ENCODE peak calls at places on chromosomes 6 and 20, in eight cellular contexts. One of them, this sample, is unnamed.

GRCh38 chr20:46004187-46004586 is 4.5 kb upstream of the MMP9 start:
- DNase-seq in adrenal gland: no peak
- DNase-seq in stimulated activated CD8-positive, alpha-beta memory T cell treated with anti-CD3 and anti-CD28 coated beads, Interleukin-2, amount 100 ng/mL, for 1 hour: no peak
- DNase-seq in activated naive CD4-positive, alpha-beta T cell treated with anti-CD3 and anti-CD28 coated beads, Interleukin-2, amount 10 ng/mL, durations not matched to agents 7 days and 5 days: no peak
- DNase-seq in astrocyte of the cerebellum: no peak
- DNase-seq in EL: no peak
- DNase-seq in A549: no peak
- DNase-seq in stimulated activated CD4-positive, alpha-beta T cell treated with anti-CD3 and anti-CD28 coated beads, Interleukin-1b, Interleukin-23, amount 100 ng/mL, for 24 hours: no peak
- DNase-seq in this sample: no peak

GRCh38 chr6:40413231-40413755 is 173.9 kb downstream of the LRFN2 start:
- DNase-seq in adrenal gland: no peak
- DNase-seq in stimulated activated CD8-positive, alpha-beta memory T cell treated with anti-CD3 and anti-CD28 coated beads, Interleukin-2, amount 100 ng/mL, for 1 hour: no peak
- DNase-seq in activated naive CD4-positive, alpha-beta T cell treated with anti-CD3 and anti-CD28 coated beads, Interleukin-2, amount 10 ng/mL, durations not matched to agents 7 days and 5 days: no peak
- DNase-seq in astrocyte of the cerebellum: no peak
- DNase-seq in EL: no peak
- DNase-seq in A549: no peak
- DNase-seq in stimulated activated CD4-positive, alpha-beta T cell treated with anti-CD3 and anti-CD28 coated beads, Interleukin-1b, Interleukin-23, amount 100 ng/mL, for 24 hours: no peak
- DNase-seq in this sample: no peak

GRCh38 chr20:36036688-36037087 is 68.3 kb downstream of the CNBD2 start:
- DNase-seq in adrenal gland: no peak
- DNase-seq in stimulated activated CD8-positive, alpha-beta memory T cell treated with anti-CD3 and anti-CD28 coated beads, Interleukin-2, amount 100 ng/mL, for 1 hour: no peak
- DNase-seq in activated naive CD4-positive, alpha-beta T cell treated with anti-CD3 and anti-CD28 coated beads, Interleukin-2, amount 10 ng/mL, durations not matched to agents 7 days and 5 days: no peak
- DNase-seq in astrocyte of the cerebellum: no peak
- DNase-seq in EL: no peak
- DNase-seq in A549: no peak
- DNase-seq in stimulated activated CD4-positive, alpha-beta T cell treated with anti-CD3 and anti-CD28 coated beads, Interleukin-1b, Interleukin-23, amount 100 ng/mL, for 24 hours: no peak
- DNase-seq in this sample: no peak

GRCh38 chr6:132614554-132614953 is 9.5 kb downstream of the TAAR2 start:
- DNase-seq in adrenal gland: no peak
- DNase-seq in stimulated activated CD8-positive, alpha-beta memory T cell treated with anti-CD3 and anti-CD28 coated beads, Interleukin-2, amount 100 ng/mL, for 1 hour: no peak
- DNase-seq in activated naive CD4-positive, alpha-beta T cell treated with anti-CD3 and anti-CD28 coated beads, Interleukin-2, amount 10 ng/mL, durations not matched to agents 7 days and 5 days: no peak
- DNase-seq in astrocyte of the cerebellum: no peak
- DNase-seq in EL: no peak
- DNase-seq in A549: no peak
- DNase-seq in stimulated activated CD4-positive, alpha-beta T cell treated with anti-CD3 and anti-CD28 coated beads, Interleukin-1b, Interleukin-23, amount 100 ng/mL, for 24 hours: no peak
- DNase-seq in this sample: no peak

GRCh38 chr6:168032383-168032760 is 34.9 kb downstream of the KIF25 start:
- DNase-seq in adrenal gland: no peak
- DNase-seq in stimulated activated CD8-positive, alpha-beta memory T cell treated with anti-CD3 and anti-CD28 coated beads, Interleukin-2, amount 100 ng/mL, for 1 hour: no peak
- DNase-seq in activated naive CD4-positive, alpha-beta T cell treated with anti-CD3 and anti-CD28 coated beads, Interleukin-2, amount 10 ng/mL, durations not matched to agents 7 days and 5 days: no peak
- DNase-seq in astrocyte of the cerebellum: peak; percentile 76
- DNase-seq in EL: peak; percentile 88
- DNase-seq in A549: no peak
- DNase-seq in stimulated activated CD4-positive, alpha-beta T cell treated with anti-CD3 and anti-CD28 coated beads, Interleukin-1b, Interleukin-23, amount 100 ng/mL, for 24 hours: no peak
- DNase-seq in this sample: peak; percentile 65

GRCh38 chr20:48098099-48098498 is 312.8 kb upstream of the SULF2 start:
- DNase-seq in adrenal gland: no peak
- DNase-seq in stimulated activated CD8-positive, alpha-beta memory T cell treated with anti-CD3 and anti-CD28 coated beads, Interleukin-2, amount 100 ng/mL, for 1 hour: no peak
- DNase-seq in activated naive CD4-positive, alpha-beta T cell treated with anti-CD3 and anti-CD28 coated beads, Interleukin-2, amount 10 ng/mL, durations not matched to agents 7 days and 5 days: no peak
- DNase-seq in astrocyte of the cerebellum: no peak
- DNase-seq in EL: no peak
- DNase-seq in A549: no peak
- DNase-seq in stimulated activated CD4-positive, alpha-beta T cell treated with anti-CD3 and anti-CD28 coated beads, Interleukin-1b, Interleukin-23, amount 100 ng/mL, for 24 hours: no peak
- DNase-seq in this sample: no peak

GRCh38 chr6:140462495-140463311 is 1088.3 kb upstream of the CITED2 start:
- DNase-seq in adrenal gland: no peak
- DNase-seq in stimulated activated CD8-positive, alpha-beta memory T cell treated with anti-CD3 and anti-CD28 coated beads, Interleukin-2, amount 100 ng/mL, for 1 hour: no peak
- DNase-seq in activated naive CD4-positive, alpha-beta T cell treated with anti-CD3 and anti-CD28 coated beads, Interleukin-2, amount 10 ng/mL, durations not matched to agents 7 days and 5 days: no peak
- DNase-seq in astrocyte of the cerebellum: no peak
- DNase-seq in EL: peak; percentile 86
- DNase-seq in A549: no peak
- DNase-seq in stimulated activated CD4-positive, alpha-beta T cell treated with anti-CD3 and anti-CD28 coated beads, Interleukin-1b, Interleukin-23, amount 100 ng/mL, for 24 hours: no peak
- DNase-seq in this sample: no peak

GRCh38 chr6:135191508-135192255 is 10.6 kb downstream of the MYB start:
- DNase-seq in adrenal gland: no peak
- DNase-seq in stimulated activated CD8-positive, alpha-beta memory T cell treated with anti-CD3 and anti-CD28 coated beads, Interleukin-2, amount 100 ng/mL, for 1 hour: no peak
- DNase-seq in activated naive CD4-positive, alpha-beta T cell treated with anti-CD3 and anti-CD28 coated beads, Interleukin-2, amount 10 ng/mL, durations not matched to agents 7 days and 5 days: no peak
- DNase-seq in astrocyte of the cerebellum: no peak
- DNase-seq in EL: no peak
- DNase-seq in A549: no peak
- DNase-seq in stimulated activated CD4-positive, alpha-beta T cell treated with anti-CD3 and anti-CD28 coated beads, Interleukin-1b, Interleukin-23, amount 100 ng/mL, for 24 hours: no peak
- DNase-seq in this sample: no peak

GRCh38 chr6:73309784-73310502 is 44.1 kb downstream of the DPPA5 start:
- DNase-seq in adrenal gland: peak; percentile 17
- DNase-seq in stimulated activated CD8-positive, alpha-beta memory T cell treated with anti-CD3 and anti-CD28 coated beads, Interleukin-2, amount 100 ng/mL, for 1 hour: peak; percentile 24
- DNase-seq in activated naive CD4-positive, alpha-beta T cell treated with anti-CD3 and anti-CD28 coated beads, Interleukin-2, amount 10 ng/mL, durations not matched to agents 7 days and 5 days: peak; percentile 66
- DNase-seq in astrocyte of the cerebellum: no peak
- DNase-seq in EL: peak; percentile 76
- DNase-seq in A549: peak; percentile 62
- DNase-seq in stimulated activated CD4-positive, alpha-beta T cell treated with anti-CD3 and anti-CD28 coated beads, Interleukin-1b, Interleukin-23, amount 100 ng/mL, for 24 hours: peak; percentile 45
- DNase-seq in this sample: peak; percentile 68

GRCh38 chr6:20416567-20417345 is 15.1 kb downstream of the E2F3 start:
- DNase-seq in adrenal gland: no peak
- DNase-seq in stimulated activated CD8-positive, alpha-beta memory T cell treated with anti-CD3 and anti-CD28 coated beads, Interleukin-2, amount 100 ng/mL, for 1 hour: no peak
- DNase-seq in activated naive CD4-positive, alpha-beta T cell treated with anti-CD3 and anti-CD28 coated beads, Interleukin-2, amount 10 ng/mL, durations not matched to agents 7 days and 5 days: no peak
- DNase-seq in astrocyte of the cerebellum: no peak
- DNase-seq in EL: no peak
- DNase-seq in A549: no peak
- DNase-seq in stimulated activated CD4-positive, alpha-beta T cell treated with anti-CD3 and anti-CD28 coated beads, Interleukin-1b, Interleukin-23, amount 100 ng/mL, for 24 hours: no peak
- DNase-seq in this sample: no peak

GRCh38 chr6:130394238-130394637 is 28.4 kb downstream of the TMEM200A start:
- DNase-seq in adrenal gland: no peak
- DNase-seq in stimulated activated CD8-positive, alpha-beta memory T cell treated with anti-CD3 and anti-CD28 coated beads, Interleukin-2, amount 100 ng/mL, for 1 hour: no peak
- DNase-seq in activated naive CD4-positive, alpha-beta T cell treated with anti-CD3 and anti-CD28 coated beads, Interleukin-2, amount 10 ng/mL, durations not matched to agents 7 days and 5 days: no peak
- DNase-seq in astrocyte of the cerebellum: no peak
- DNase-seq in EL: no peak
- DNase-seq in A549: no peak
- DNase-seq in stimulated activated CD4-positive, alpha-beta T cell treated with anti-CD3 and anti-CD28 coated beads, Interleukin-1b, Interleukin-23, amount 100 ng/mL, for 24 hours: no peak
- DNase-seq in this sample: no peak

GRCh38 chr6:105112577-105112976 is 67.2 kb downstream of the POPDC3 start:
- DNase-seq in adrenal gland: no peak
- DNase-seq in stimulated activated CD8-positive, alpha-beta memory T cell treated with anti-CD3 and anti-CD28 coated beads, Interleukin-2, amount 100 ng/mL, for 1 hour: no peak
- DNase-seq in activated naive CD4-positive, alpha-beta T cell treated with anti-CD3 and anti-CD28 coated beads, Interleukin-2, amount 10 ng/mL, durations not matched to agents 7 days and 5 days: no peak
- DNase-seq in astrocyte of the cerebellum: no peak
- DNase-seq in EL: no peak
- DNase-seq in A549: no peak
- DNase-seq in stimulated activated CD4-positive, alpha-beta T cell treated with anti-CD3 and anti-CD28 coated beads, Interleukin-1b, Interleukin-23, amount 100 ng/mL, for 24 hours: no peak
- DNase-seq in this sample: no peak

GRCh38 chr6:28648878-28649375 is 123.2 kb downstream of the GPX5 start:
- DNase-seq in adrenal gland: no peak
- DNase-seq in stimulated activated CD8-positive, alpha-beta memory T cell treated with anti-CD3 and anti-CD28 coated beads, Interleukin-2, amount 100 ng/mL, for 1 hour: no peak
- DNase-seq in activated naive CD4-positive, alpha-beta T cell treated with anti-CD3 and anti-CD28 coated beads, Interleukin-2, amount 10 ng/mL, durations not matched to agents 7 days and 5 days: no peak
- DNase-seq in astrocyte of the cerebellum: no peak
- DNase-seq in EL: peak; percentile 33
- DNase-seq in A549: peak; percentile 24
- DNase-seq in stimulated activated CD4-positive, alpha-beta T cell treated with anti-CD3 and anti-CD28 coated beads, Interleukin-1b, Interleukin-23, amount 100 ng/mL, for 24 hours: no peak
- DNase-seq in this sample: no peak

GRCh38 chr6:145904878-145905277 is 59.3 kb downstream of the SHPRH start:
- DNase-seq in adrenal gland: no peak
- DNase-seq in stimulated activated CD8-positive, alpha-beta memory T cell treated with anti-CD3 and anti-CD28 coated beads, Interleukin-2, amount 100 ng/mL, for 1 hour: no peak
- DNase-seq in activated naive CD4-positive, alpha-beta T cell treated with anti-CD3 and anti-CD28 coated beads, Interleukin-2, amount 10 ng/mL, durations not matched to agents 7 days and 5 days: no peak
- DNase-seq in astrocyte of the cerebellum: no peak
- DNase-seq in EL: no peak
- DNase-seq in A549: no peak
- DNase-seq in stimulated activated CD4-positive, alpha-beta T cell treated with anti-CD3 and anti-CD28 coated beads, Interleukin-1b, Interleukin-23, amount 100 ng/mL, for 24 hours: no peak
- DNase-seq in this sample: no peak

GRCh38 chr20:13745784-13746183 is 38.9 kb downstream of the ESF1 start:
- DNase-seq in adrenal gland: no peak
- DNase-seq in stimulated activated CD8-positive, alpha-beta memory T cell treated with anti-CD3 and anti-CD28 coated beads, Interleukin-2, amount 100 ng/mL, for 1 hour: no peak
- DNase-seq in activated naive CD4-positive, alpha-beta T cell treated with anti-CD3 and anti-CD28 coated beads, Interleukin-2, amount 10 ng/mL, durations not matched to agents 7 days and 5 days: no peak
- DNase-seq in astrocyte of the cerebellum: no peak
- DNase-seq in EL: no peak
- DNase-seq in A549: no peak
- DNase-seq in stimulated activated CD4-positive, alpha-beta T cell treated with anti-CD3 and anti-CD28 coated beads, Interleukin-1b, Interleukin-23, amount 100 ng/mL, for 24 hours: no peak
- DNase-seq in this sample: no peak

GRCh38 chr6:18997375-18997826 is 610.3 kb downstream of the RNF144B start:
- DNase-seq in adrenal gland: no peak
- DNase-seq in stimulated activated CD8-positive, alpha-beta memory T cell treated with anti-CD3 and anti-CD28 coated beads, Interleukin-2, amount 100 ng/mL, for 1 hour: no peak
- DNase-seq in activated naive CD4-positive, alpha-beta T cell treated with anti-CD3 and anti-CD28 coated beads, Interleukin-2, amount 10 ng/mL, durations not matched to agents 7 days and 5 days: no peak
- DNase-seq in astrocyte of the cerebellum: peak; percentile 47
- DNase-seq in EL: peak; percentile 35
- DNase-seq in A549: peak; percentile 5
- DNase-seq in stimulated activated CD4-positive, alpha-beta T cell treated with anti-CD3 and anti-CD28 coated beads, Interleukin-1b, Interleukin-23, amount 100 ng/mL, for 24 hours: no peak
- DNase-seq in this sample: peak; percentile 32

GRCh38 chr6:36838896-36839818 is at the start of gene CPNE5:
- DNase-seq in adrenal gland: no peak
- DNase-seq in stimulated activated CD8-positive, alpha-beta memory T cell treated with anti-CD3 and anti-CD28 coated beads, Interleukin-2, amount 100 ng/mL, for 1 hour: no peak
- DNase-seq in activated naive CD4-positive, alpha-beta T cell treated with anti-CD3 and anti-CD28 coated beads, Interleukin-2, amount 10 ng/mL, durations not matched to agents 7 days and 5 days: peak; percentile 30
- DNase-seq in astrocyte of the cerebellum: no peak
- DNase-seq in EL: no peak
- DNase-seq in A549: no peak
- DNase-seq in stimulated activated CD4-positive, alpha-beta T cell treated with anti-CD3 and anti-CD28 coated beads, Interleukin-1b, Interleukin-23, amount 100 ng/mL, for 24 hours: no peak
- DNase-seq in this sample: no peak

GRCh38 chr20:38723069-38723981 is 961 bp upstream of the SLC32A1 start:
- DNase-seq in adrenal gland: no peak
- DNase-seq in stimulated activated CD8-positive, alpha-beta memory T cell treated with anti-CD3 and anti-CD28 coated beads, Interleukin-2, amount 100 ng/mL, for 1 hour: no peak
- DNase-seq in activated naive CD4-positive, alpha-beta T cell treated with anti-CD3 and anti-CD28 coated beads, Interleukin-2, amount 10 ng/mL, durations not matched to agents 7 days and 5 days: peak; percentile 25
- DNase-seq in astrocyte of the cerebellum: peak; percentile 42
- DNase-seq in EL: peak; percentile 25
- DNase-seq in A549: no peak
- DNase-seq in stimulated activated CD4-positive, alpha-beta T cell treated with anti-CD3 and anti-CD28 coated beads, Interleukin-1b, Interleukin-23, amount 100 ng/mL, for 24 hours: no peak
- DNase-seq in this sample: no peak

GRCh38 chr20:63257629-63258028 is 3.4 kb upstream of the NKAIN4 start:
- DNase-seq in adrenal gland: no peak
- DNase-seq in stimulated activated CD8-positive, alpha-beta memory T cell treated with anti-CD3 and anti-CD28 coated beads, Interleukin-2, amount 100 ng/mL, for 1 hour: no peak
- DNase-seq in activated naive CD4-positive, alpha-beta T cell treated with anti-CD3 and anti-CD28 coated beads, Interleukin-2, amount 10 ng/mL, durations not matched to agents 7 days and 5 days: no peak
- DNase-seq in astrocyte of the cerebellum: no peak
- DNase-seq in EL: no peak
- DNase-seq in A549: no peak
- DNase-seq in stimulated activated CD4-positive, alpha-beta T cell treated with anti-CD3 and anti-CD28 coated beads, Interleukin-1b, Interleukin-23, amount 100 ng/mL, for 24 hours: no peak
- DNase-seq in this sample: no peak

GRCh38 chr20:59322813-59323469 is 22.5 kb downstream of the EDN3 start:
- DNase-seq in adrenal gland: no peak
- DNase-seq in stimulated activated CD8-positive, alpha-beta memory T cell treated with anti-CD3 and anti-CD28 coated beads, Interleukin-2, amount 100 ng/mL, for 1 hour: no peak
- DNase-seq in activated naive CD4-positive, alpha-beta T cell treated with anti-CD3 and anti-CD28 coated beads, Interleukin-2, amount 10 ng/mL, durations not matched to agents 7 days and 5 days: no peak
- DNase-seq in astrocyte of the cerebellum: no peak
- DNase-seq in EL: no peak
- DNase-seq in A549: no peak
- DNase-seq in stimulated activated CD4-positive, alpha-beta T cell treated with anti-CD3 and anti-CD28 coated beads, Interleukin-1b, Interleukin-23, amount 100 ng/mL, for 24 hours: no peak
- DNase-seq in this sample: no peak

GRCh38 chr6:24495516-24495847 is 713 bp downstream of the ALDH5A1 start:
- DNase-seq in adrenal gland: peak; percentile 41
- DNase-seq in stimulated activated CD8-positive, alpha-beta memory T cell treated with anti-CD3 and anti-CD28 coated beads, Interleukin-2, amount 100 ng/mL, for 1 hour: no peak
- DNase-seq in activated naive CD4-positive, alpha-beta T cell treated with anti-CD3 and anti-CD28 coated beads, Interleukin-2, amount 10 ng/mL, durations not matched to agents 7 days and 5 days: peak; percentile 53
- DNase-seq in astrocyte of the cerebellum: peak; percentile 11
- DNase-seq in EL: peak; percentile 30
- DNase-seq in A549: peak; percentile 35
- DNase-seq in stimulated activated CD4-positive, alpha-beta T cell treated with anti-CD3 and anti-CD28 coated beads, Interleukin-1b, Interleukin-23, amount 100 ng/mL, for 24 hours: peak; percentile 20
- DNase-seq in this sample: peak; percentile 43